ENCODE peak calls at places on chromosome 3, in ten cellular contexts. K is MCF 10A; N is CD8-positive, alpha-beta T cell; E is HTR-8/SVneo; B is breast epithelium; S is HCEC 1CT; A is DMS153; D is astrocyte of the spinal cord; Q is NCI-H345; L is stimulated activated CD4-positive, alpha-beta T cell treated with anti-CD3 and anti-CD28 coated beads, Interleukin-4, amount 100 ng/mL, for 48 hours. X is an unnamed sample.

GRCh38 chr3:184755315-184755731 is 43.5 kb upstream of the MAGEF1 start:
- DNase-seq in K (no peak), N (no peak), E (no peak), B (no peak), S (no peak), A (no peak), D (no peak), Q (no peak), L (no peak), X (no peak)

GRCh38 chr3:32424581-32425250 is 33.1 kb downstream of the CMTM7 start:
- DNase-seq in K (no peak), N (no peak), E (no peak), B (peak; percentile 13), S (no peak), A (no peak), D (no peak), Q (no peak), L (no peak), X (no peak)

GRCh38 chr3:111952086-111952485 is 26.7 kb upstream of the ABHD10 start:
- DNase-seq in K (no peak), N (no peak), E (no peak), B (no peak), S (no peak), A (no peak), D (no peak), Q (no peak), L (no peak), X (no peak)

GRCh38 chr3:184338538-184338945 is 1.1 kb downstream of the FAM131A start:
- DNase-seq in K (no peak), N (no peak), E (no peak), B (peak; percentile 71), S (no peak), A (peak; percentile 91), D (peak; percentile 88), Q (peak; percentile 98), L (no peak), X (peak; percentile 85)

GRCh38 chr3:192128060-192128459 is 599.3 kb downstream of the FGF12 start:
- DNase-seq in K (no peak), N (no peak), E (no peak), B (no peak), S (no peak), A (no peak), D (no peak), Q (no peak), L (no peak), X (no peak)

GRCh38 chr3:56131976-56132590 is 336.2 kb downstream of the ERC2 start:
- DNase-seq in K (peak; percentile 95), N (no peak), E (peak; percentile 75), B (no peak), S (peak; percentile 92), A (no peak), D (peak; percentile 94), Q (no peak), L (no peak), X (no peak)

GRCh38 chr3:1609416-1609815 is 489.2 kb upstream of the CNTN4 start:
- DNase-seq in K (no peak), N (no peak), E (no peak), B (no peak), S (no peak), A (peak; percentile 36), D (no peak), Q (peak; percentile 41), L (no peak), X (no peak)

GRCh38 chr3:33858131-33858530 is 59.7 kb downstream of the PDCD6IP start:
- DNase-seq in K (no peak), N (no peak), E (no peak), B (no peak), S (peak; percentile 54), A (no peak), D (no peak), Q (no peak), L (no peak), X (no peak)

GRCh38 chr3:100047455-100048141 is 66.7 kb downstream of the FILIP1L start:
- DNase-seq in K (peak; percentile 74), N (no peak), E (peak; percentile 54), B (no peak), S (peak; percentile 98), A (peak; percentile 68), D (peak; percentile 92), Q (no peak), L (no peak), X (no peak)

GRCh38 chr3:156860873-156861272 is 34.7 kb downstream of the LEKR1 start:
- DNase-seq in K (no peak), N (no peak), E (no peak), B (no peak), S (no peak), A (no peak), D (no peak), Q (no peak), L (no peak), X (no peak)

GRCh38 chr3:160754855-160755747 is 930 bp upstream of the PPM1L start:
- DNase-seq in K (peak; percentile 93), N (peak; percentile 89), E (peak; percentile 86), B (peak; percentile 89), S (peak; percentile 91), A (peak; percentile 90), D (peak; percentile 93), Q (peak; percentile 84), L (peak; percentile 86), X (peak; percentile 95)

GRCh38 chr3:150333482-150333881 is 74.6 kb upstream of the TSC22D2 start:
- DNase-seq in K (no peak), N (no peak), E (no peak), B (no peak), S (no peak), A (no peak), D (no peak), Q (no peak), L (no peak), X (no peak)

GRCh38 chr3:137259709-137260108 is 301.9 kb downstream of the IL20RB start:
- DNase-seq in K (no peak), N (no peak), E (no peak), B (no peak), S (no peak), A (no peak), D (no peak), Q (peak; percentile 9), L (no peak), X (no peak)

GRCh38 chr3:58659051-58659675 is 7.4 kb downstream of the FAM3D start:
- DNase-seq in K (peak; percentile 56), N (no peak), E (peak; percentile 26), B (peak; percentile 37), S (peak; percentile 18), A (no peak), D (peak; percentile 22), Q (no peak), L (no peak), X (no peak)

GRCh38 chr3:57796261-57796660 is 40.2 kb downstream of the SLMAP start:
- DNase-seq in K (no peak), N (no peak), E (no peak), B (no peak), S (peak; percentile 52), A (no peak), D (no peak), Q (no peak), L (no peak), X (no peak)

GRCh38 chr3:158768881-158769518 is 32.9 kb upstream of the MFSD1 start:
- DNase-seq in K (peak; percentile 80), N (no peak), E (peak; percentile 70), B (peak; percentile 63), S (peak; percentile 94), A (no peak), D (peak; percentile 96), Q (no peak), L (no peak), X (no peak)

GRCh38 chr3:172687501-172687900 is 23.4 kb downstream of the NCEH1 start:
- DNase-seq in K (peak; percentile 79), N (no peak), E (no peak), B (no peak), S (no peak), A (no peak), D (peak; percentile 23), Q (no peak), L (no peak), X (no peak)

GRCh38 chr3:68436619-68437411 is 495.5 kb downstream of the TAFA4 start:
- DNase-seq in K (peak; percentile 30), N (no peak), E (no peak), B (no peak), S (no peak), A (no peak), D (no peak), Q (no peak), L (no peak), X (no peak)

GRCh38 chr3:34008191-34008590 is 209.8 kb downstream of the PDCD6IP start:
- DNase-seq in K (no peak), N (no peak), E (no peak), B (no peak), S (no peak), A (no peak), D (peak; percentile 64), Q (no peak), L (no peak), X (no peak)

GRCh38 chr3:70064194-70064787 is 64.8 kb downstream of the SAMMSON start:
- DNase-seq in K (peak; percentile 44), N (peak; percentile 5), E (peak; percentile 8), B (no peak), S (no peak), A (no peak), D (peak; percentile 49), Q (no peak), L (no peak), X (peak; percentile 20)

GRCh38 chr3:4492240-4493007 is 724 bp upstream of the ITPR1 start:
- DNase-seq in K (peak; percentile 82), N (peak; percentile 58), E (peak; percentile 40), B (peak; percentile 55), S (peak; percentile 58), A (no peak), D (peak; percentile 63), Q (peak; percentile 33), L (no peak), X (peak; percentile 39)

GRCh38 chr3:48516571-48516970 is 12.6 kb upstream of the SHISA5 start:
- DNase-seq in K (peak; percentile 16), N (no peak), E (no peak), B (no peak), S (no peak), A (no peak), D (no peak), Q (no peak), L (no peak), X (no peak)

GRCh38 chr3:32200991-32201758 is 37.3 kb upstream of the CMTM8 start:
- DNase-seq in K (no peak), N (no peak), E (no peak), B (no peak), S (no peak), A (no peak), D (no peak), Q (no peak), L (no peak), X (no peak)

GRCh38 chr3:157913751-157914150 is 192.5 kb downstream of the SHOX2 start:
- DNase-seq in K (peak; percentile 55), N (no peak), E (no peak), B (no peak), S (peak; percentile 8), A (no peak), D (no peak), Q (no peak), L (no peak), X (no peak)

GRCh38 chr3:107810195-107811071 is 280.4 kb downstream of the CD47 start:
- DNase-seq in K (no peak), N (no peak), E (no peak), B (no peak), S (peak; percentile 43), A (no peak), D (peak; percentile 22), Q (no peak), L (no peak), X (no peak)

GRCh38 chr3:123346726-123347125 is 102.2 kb downstream of the ADCY5 start:
- DNase-seq in K (no peak), N (no peak), E (no peak), B (no peak), S (no peak), A (no peak), D (no peak), Q (no peak), L (no peak), X (no peak)

GRCh38 chr3:155029941-155030340 is 50.2 kb upstream of the MME start:
- DNase-seq in K (no peak), N (no peak), E (no peak), B (no peak), S (no peak), A (no peak), D (no peak), Q (no peak), L (no peak), X (no peak)

GRCh38 chr3:168116279-168116678 is 20.6 kb upstream of the GOLIM4 start:
- DNase-seq in K (no peak), N (no peak), E (no peak), B (no peak), S (no peak), A (no peak), D (peak; percentile 85), Q (no peak), L (no peak), X (no peak)

X was measured in NCI-H510A treated with DMSO at 0.1 percent for 48 hours.